ENCODE peak calls at places on chromosomes 4 and X, in five cellular contexts. One of them, this sample, is unnamed.

GRCh38 chr4:143482753-143483362 is 30.6 kb upstream of the SMARCA5 start:
- DNase-seq in neural crest cell: peak
- DNase-seq in kidney tubule cell: peak
- DNase-seq in COR-L47: peak
- DNase-seq in stimulated activated CD4-positive, alpha-beta T cell treated with anti-CD3 and anti-CD28 coated beads, Interleukin-1b, Interleukin-23, amount 100 ng/mL, for 4 hours: no peak
- DNase-seq in this sample: no peak

GRCh38 chr4:94523033-94523590 is 71.4 kb downstream of the PDLIM5 start:
- DNase-seq in neural crest cell: no peak
- DNase-seq in COR-L47: no peak
- DNase-seq in kidney tubule cell: no peak
- DNase-seq in stimulated activated CD4-positive, alpha-beta T cell treated with anti-CD3 and anti-CD28 coated beads, Interleukin-1b, Interleukin-23, amount 100 ng/mL, for 4 hours: no peak
- DNase-seq in this sample: no peak

GRCh38 chr4:75940692-75941253 is at the start of gene NAAA:
- DNase-seq in kidney tubule cell: peak
- DNase-seq in stimulated activated CD4-positive, alpha-beta T cell treated with anti-CD3 and anti-CD28 coated beads, Interleukin-1b, Interleukin-23, amount 100 ng/mL, for 4 hours: peak
- DNase-seq in COR-L47: peak
- DNase-seq in neural crest cell: peak
- DNase-seq in this sample: peak

GRCh38 chr4:35300996-35301774 is 943.1 kb downstream of the ARAP2 start:
- DNase-seq in COR-L47: no peak
- DNase-seq in stimulated activated CD4-positive, alpha-beta T cell treated with anti-CD3 and anti-CD28 coated beads, Interleukin-1b, Interleukin-23, amount 100 ng/mL, for 4 hours: no peak
- DNase-seq in neural crest cell: peak
- DNase-seq in kidney tubule cell: no peak
- DNase-seq in this sample: peak

GRCh38 chr4:102139132-102139573 is 206.1 kb downstream of the SLC39A8 start:
- DNase-seq in stimulated activated CD4-positive, alpha-beta T cell treated with anti-CD3 and anti-CD28 coated beads, Interleukin-1b, Interleukin-23, amount 100 ng/mL, for 4 hours: no peak
- DNase-seq in COR-L47: no peak
- DNase-seq in neural crest cell: no peak
- DNase-seq in kidney tubule cell: peak
- DNase-seq in this sample: no peak

GRCh38 chr4:164412246-164412645 is 341.7 kb upstream of the SMIM31 start:
- DNase-seq in COR-L47: no peak
- DNase-seq in kidney tubule cell: no peak
- DNase-seq in stimulated activated CD4-positive, alpha-beta T cell treated with anti-CD3 and anti-CD28 coated beads, Interleukin-1b, Interleukin-23, amount 100 ng/mL, for 4 hours: no peak
- DNase-seq in neural crest cell: no peak
- DNase-seq in this sample: no peak

GRCh38 chr4:183903021-183903760 is 1.9 kb upstream of the STOX2 start:
- DNase-seq in neural crest cell: no peak
- DNase-seq in stimulated activated CD4-positive, alpha-beta T cell treated with anti-CD3 and anti-CD28 coated beads, Interleukin-1b, Interleukin-23, amount 100 ng/mL, for 4 hours: no peak
- DNase-seq in COR-L47: no peak
- DNase-seq in kidney tubule cell: no peak
- DNase-seq in this sample: no peak

GRCh38 chrX:17547658-17548057 is 172.7 kb downstream of the NHS start:
- DNase-seq in stimulated activated CD4-positive, alpha-beta T cell treated with anti-CD3 and anti-CD28 coated beads, Interleukin-1b, Interleukin-23, amount 100 ng/mL, for 4 hours: no peak
- DNase-seq in COR-L47: peak
- DNase-seq in kidney tubule cell: peak
- DNase-seq in neural crest cell: no peak
- DNase-seq in this sample: no peak

GRCh38 chr4:6749340-6750171 is 33.0 kb upstream of the KIAA0232 start:
- DNase-seq in COR-L47: no peak
- DNase-seq in neural crest cell: no peak
- DNase-seq in stimulated activated CD4-positive, alpha-beta T cell treated with anti-CD3 and anti-CD28 coated beads, Interleukin-1b, Interleukin-23, amount 100 ng/mL, for 4 hours: no peak
- DNase-seq in kidney tubule cell: peak
- DNase-seq in this sample: no peak

GRCh38 chrX:110667706-110668105 is 127.9 kb downstream of the CHRDL1 start:
- DNase-seq in neural crest cell: peak
- DNase-seq in kidney tubule cell: peak
- DNase-seq in COR-L47: no peak
- DNase-seq in stimulated activated CD4-positive, alpha-beta T cell treated with anti-CD3 and anti-CD28 coated beads, Interleukin-1b, Interleukin-23, amount 100 ng/mL, for 4 hours: no peak
- DNase-seq in this sample: peak

GRCh38 chr4:15232725-15233597 is 194.9 kb upstream of the C1QTNF7 start:
- DNase-seq in kidney tubule cell: peak
- DNase-seq in neural crest cell: no peak
- DNase-seq in stimulated activated CD4-positive, alpha-beta T cell treated with anti-CD3 and anti-CD28 coated beads, Interleukin-1b, Interleukin-23, amount 100 ng/mL, for 4 hours: no peak
- DNase-seq in COR-L47: no peak
- DNase-seq in this sample: no peak

GRCh38 chrX:19792412-19792811 is 95.0 kb downstream of the SH3KBP1 start:
- DNase-seq in kidney tubule cell: no peak
- DNase-seq in COR-L47: no peak
- DNase-seq in stimulated activated CD4-positive, alpha-beta T cell treated with anti-CD3 and anti-CD28 coated beads, Interleukin-1b, Interleukin-23, amount 100 ng/mL, for 4 hours: no peak
- DNase-seq in neural crest cell: no peak
- DNase-seq in this sample: no peak

GRCh38 chrX:118239471-118239870 is 106.4 kb upstream of the WDR44 start:
- DNase-seq in COR-L47: no peak
- DNase-seq in kidney tubule cell: no peak
- DNase-seq in stimulated activated CD4-positive, alpha-beta T cell treated with anti-CD3 and anti-CD28 coated beads, Interleukin-1b, Interleukin-23, amount 100 ng/mL, for 4 hours: no peak
- DNase-seq in neural crest cell: no peak
- DNase-seq in this sample: no peak

GRCh38 chrX:150575415-150575814 is 7.0 kb downstream of the MTM1 start:
- DNase-seq in neural crest cell: no peak
- DNase-seq in COR-L47: peak
- DNase-seq in kidney tubule cell: peak
- DNase-seq in stimulated activated CD4-positive, alpha-beta T cell treated with anti-CD3 and anti-CD28 coated beads, Interleukin-1b, Interleukin-23, amount 100 ng/mL, for 4 hours: peak
- DNase-seq in this sample: no peak

GRCh38 chr4:1371151-1371830 is 24.3 kb downstream of the UVSSA start:
- DNase-seq in neural crest cell: no peak
- DNase-seq in kidney tubule cell: no peak
- DNase-seq in stimulated activated CD4-positive, alpha-beta T cell treated with anti-CD3 and anti-CD28 coated beads, Interleukin-1b, Interleukin-23, amount 100 ng/mL, for 4 hours: no peak
- DNase-seq in COR-L47: no peak
- DNase-seq in this sample: no peak

GRCh38 chr4:168796362-168797106 is 213.5 kb downstream of the CBR4 start:
- DNase-seq in neural crest cell: no peak
- DNase-seq in COR-L47: no peak
- DNase-seq in kidney tubule cell: peak
- DNase-seq in stimulated activated CD4-positive, alpha-beta T cell treated with anti-CD3 and anti-CD28 coated beads, Interleukin-1b, Interleukin-23, amount 100 ng/mL, for 4 hours: no peak
- DNase-seq in this sample: no peak

GRCh38 chrX:118497180-118497814 is 1.7 kb downstream of the DOCK11 start:
- DNase-seq in kidney tubule cell: no peak
- DNase-seq in stimulated activated CD4-positive, alpha-beta T cell treated with anti-CD3 and anti-CD28 coated beads, Interleukin-1b, Interleukin-23, amount 100 ng/mL, for 4 hours: no peak
- DNase-seq in neural crest cell: no peak
- DNase-seq in COR-L47: no peak
- DNase-seq in this sample: no peak

GRCh38 chr4:8274772-8275241 is 5.3 kb downstream of the HTRA3 start:
- DNase-seq in stimulated activated CD4-positive, alpha-beta T cell treated with anti-CD3 and anti-CD28 coated beads, Interleukin-1b, Interleukin-23, amount 100 ng/mL, for 4 hours: no peak
- DNase-seq in COR-L47: no peak
- DNase-seq in neural crest cell: peak
- DNase-seq in kidney tubule cell: no peak
- DNase-seq in this sample: no peak

GRCh38 chr4:136690363-136690762 is 841.9 kb downstream of the PCDH18 start:
- DNase-seq in kidney tubule cell: peak
- DNase-seq in stimulated activated CD4-positive, alpha-beta T cell treated with anti-CD3 and anti-CD28 coated beads, Interleukin-1b, Interleukin-23, amount 100 ng/mL, for 4 hours: no peak
- DNase-seq in neural crest cell: no peak
- DNase-seq in COR-L47: no peak
- DNase-seq in this sample: no peak

GRCh38 chr4:134202136-134202535 is 547 bp upstream of the PABPC4L start:
- DNase-seq in stimulated activated CD4-positive, alpha-beta T cell treated with anti-CD3 and anti-CD28 coated beads, Interleukin-1b, Interleukin-23, amount 100 ng/mL, for 4 hours: no peak
- DNase-seq in kidney tubule cell: no peak
- DNase-seq in COR-L47: no peak
- DNase-seq in neural crest cell: no peak
- DNase-seq in this sample: no peak

GRCh38 chrX:102580891-102581290 is 18.4 kb upstream of the ARMCX5 start:
- DNase-seq in stimulated activated CD4-positive, alpha-beta T cell treated with anti-CD3 and anti-CD28 coated beads, Interleukin-1b, Interleukin-23, amount 100 ng/mL, for 4 hours: no peak
- DNase-seq in COR-L47: no peak
- DNase-seq in kidney tubule cell: no peak
- DNase-seq in neural crest cell: no peak
- DNase-seq in this sample: no peak

GRCh38 chrX:71556026-71556425 is 22.2 kb upstream of the GCNA start:
- DNase-seq in kidney tubule cell: peak
- DNase-seq in COR-L47: no peak
- DNase-seq in stimulated activated CD4-positive, alpha-beta T cell treated with anti-CD3 and anti-CD28 coated beads, Interleukin-1b, Interleukin-23, amount 100 ng/mL, for 4 hours: no peak
- DNase-seq in neural crest cell: no peak
- DNase-seq in this sample: no peak

GRCh38 chr4:74426101-74426500 is 18.8 kb upstream of the AREG start:
- DNase-seq in stimulated activated CD4-positive, alpha-beta T cell treated with anti-CD3 and anti-CD28 coated beads, Interleukin-1b, Interleukin-23, amount 100 ng/mL, for 4 hours: no peak
- DNase-seq in kidney tubule cell: peak
- DNase-seq in COR-L47: no peak
- DNase-seq in neural crest cell: no peak
- DNase-seq in this sample: no peak

GRCh38 chr4:182745268-182745667 is 171.9 kb downstream of the DCTD start:
- DNase-seq in COR-L47: peak
- DNase-seq in kidney tubule cell: no peak
- DNase-seq in stimulated activated CD4-positive, alpha-beta T cell treated with anti-CD3 and anti-CD28 coated beads, Interleukin-1b, Interleukin-23, amount 100 ng/mL, for 4 hours: no peak
- DNase-seq in neural crest cell: no peak
- DNase-seq in this sample: no peak

This sample was measured in H1.